ENCODE peak calls at places on chromosomes 5 and 9, in eight cellular contexts. One of them, this sample, is unnamed.

GRCh38 chr9:111037744-111038335 is 430 bp downstream of the LPAR1 start:
- DNase-seq in RWPE1: peak
- DNase-seq in AG08395: no peak
- DNase-seq in stimulated activated CD4-positive, alpha-beta T cell treated with anti-CD3 and anti-CD28 coated beads, Interleukin-15, amount 100 ng/mL, for 24 hours: peak
- DNase-seq in M059J: peak
- DNase-seq in effector memory CD4-positive, alpha-beta T cell: no peak
- DNase-seq in astrocyte of the spinal cord: peak
- DNase-seq in pons: no peak
- DNase-seq in this sample: peak

GRCh38 chr9:118529210-118529609 is 825.0 kb downstream of the TLR4 start:
- DNase-seq in stimulated activated CD4-positive, alpha-beta T cell treated with anti-CD3 and anti-CD28 coated beads, Interleukin-15, amount 100 ng/mL, for 24 hours: no peak
- DNase-seq in AG08395: peak
- DNase-seq in astrocyte of the spinal cord: peak
- DNase-seq in RWPE1: no peak
- DNase-seq in M059J: peak
- DNase-seq in pons: peak
- DNase-seq in effector memory CD4-positive, alpha-beta T cell: no peak
- DNase-seq in this sample: peak

GRCh38 chr5:90144625-90145327 is 264.8 kb downstream of the CETN3 start:
- DNase-seq in pons: no peak
- DNase-seq in M059J: peak
- DNase-seq in RWPE1: no peak
- DNase-seq in astrocyte of the spinal cord: peak
- DNase-seq in effector memory CD4-positive, alpha-beta T cell: no peak
- DNase-seq in AG08395: no peak
- DNase-seq in stimulated activated CD4-positive, alpha-beta T cell treated with anti-CD3 and anti-CD28 coated beads, Interleukin-15, amount 100 ng/mL, for 24 hours: no peak
- DNase-seq in this sample: peak

GRCh38 chr9:93897075-93897970 is 57.8 kb downstream of the BARX1 start:
- DNase-seq in pons: no peak
- DNase-seq in effector memory CD4-positive, alpha-beta T cell: no peak
- DNase-seq in AG08395: no peak
- DNase-seq in astrocyte of the spinal cord: no peak
- DNase-seq in stimulated activated CD4-positive, alpha-beta T cell treated with anti-CD3 and anti-CD28 coated beads, Interleukin-15, amount 100 ng/mL, for 24 hours: no peak
- DNase-seq in M059J: no peak
- DNase-seq in RWPE1: no peak
- DNase-seq in this sample: no peak

GRCh38 chr9:20319241-20319640 is 303.1 kb downstream of the MLLT3 start:
- DNase-seq in astrocyte of the spinal cord: no peak
- DNase-seq in effector memory CD4-positive, alpha-beta T cell: no peak
- DNase-seq in M059J: no peak
- DNase-seq in pons: no peak
- DNase-seq in RWPE1: no peak
- DNase-seq in stimulated activated CD4-positive, alpha-beta T cell treated with anti-CD3 and anti-CD28 coated beads, Interleukin-15, amount 100 ng/mL, for 24 hours: no peak
- DNase-seq in AG08395: no peak
- DNase-seq in this sample: no peak

GRCh38 chr5:176644878-176645670 is 2.2 kb upstream of the TSPAN17 start:
- DNase-seq in effector memory CD4-positive, alpha-beta T cell: no peak
- DNase-seq in M059J: no peak
- DNase-seq in stimulated activated CD4-positive, alpha-beta T cell treated with anti-CD3 and anti-CD28 coated beads, Interleukin-15, amount 100 ng/mL, for 24 hours: no peak
- DNase-seq in pons: no peak
- DNase-seq in AG08395: no peak
- DNase-seq in astrocyte of the spinal cord: no peak
- DNase-seq in RWPE1: no peak
- DNase-seq in this sample: no peak

GRCh38 chr5:175420383-175420782 is 23.6 kb downstream of the DRD1 start:
- DNase-seq in M059J: no peak
- DNase-seq in RWPE1: no peak
- DNase-seq in astrocyte of the spinal cord: no peak
- DNase-seq in stimulated activated CD4-positive, alpha-beta T cell treated with anti-CD3 and anti-CD28 coated beads, Interleukin-15, amount 100 ng/mL, for 24 hours: no peak
- DNase-seq in effector memory CD4-positive, alpha-beta T cell: no peak
- DNase-seq in pons: no peak
- DNase-seq in AG08395: no peak
- DNase-seq in this sample: no peak

GRCh38 chr5:169450464-169450863 is 133.1 kb upstream of the SPDL1 start:
- DNase-seq in astrocyte of the spinal cord: no peak
- DNase-seq in pons: no peak
- DNase-seq in M059J: no peak
- DNase-seq in stimulated activated CD4-positive, alpha-beta T cell treated with anti-CD3 and anti-CD28 coated beads, Interleukin-15, amount 100 ng/mL, for 24 hours: no peak
- DNase-seq in RWPE1: no peak
- DNase-seq in effector memory CD4-positive, alpha-beta T cell: no peak
- DNase-seq in AG08395: peak
- DNase-seq in this sample: no peak

GRCh38 chr9:94895668-94896067 is 169.2 kb downstream of the AOPEP start:
- DNase-seq in astrocyte of the spinal cord: no peak
- DNase-seq in stimulated activated CD4-positive, alpha-beta T cell treated with anti-CD3 and anti-CD28 coated beads, Interleukin-15, amount 100 ng/mL, for 24 hours: no peak
- DNase-seq in effector memory CD4-positive, alpha-beta T cell: no peak
- DNase-seq in RWPE1: no peak
- DNase-seq in AG08395: no peak
- DNase-seq in pons: no peak
- DNase-seq in M059J: no peak
- DNase-seq in this sample: no peak

GRCh38 chr5:893711-894110 is 1.0 kb downstream of the TRIP13 start:
- DNase-seq in pons: no peak
- DNase-seq in stimulated activated CD4-positive, alpha-beta T cell treated with anti-CD3 and anti-CD28 coated beads, Interleukin-15, amount 100 ng/mL, for 24 hours: no peak
- DNase-seq in RWPE1: no peak
- DNase-seq in effector memory CD4-positive, alpha-beta T cell: no peak
- DNase-seq in M059J: no peak
- DNase-seq in AG08395: no peak
- DNase-seq in astrocyte of the spinal cord: no peak
- DNase-seq in this sample: no peak

GRCh38 chr9:107547772-107548297 is 58.3 kb upstream of the KLF4 start:
- DNase-seq in RWPE1: no peak
- DNase-seq in AG08395: no peak
- DNase-seq in astrocyte of the spinal cord: no peak
- DNase-seq in pons: no peak
- DNase-seq in stimulated activated CD4-positive, alpha-beta T cell treated with anti-CD3 and anti-CD28 coated beads, Interleukin-15, amount 100 ng/mL, for 24 hours: no peak
- DNase-seq in M059J: no peak
- DNase-seq in effector memory CD4-positive, alpha-beta T cell: no peak
- DNase-seq in this sample: no peak

GRCh38 chr9:86443992-86444391 is 89.8 kb upstream of the TUT7 start:
- DNase-seq in pons: no peak
- DNase-seq in astrocyte of the spinal cord: no peak
- DNase-seq in RWPE1: no peak
- DNase-seq in M059J: no peak
- DNase-seq in AG08395: no peak
- DNase-seq in effector memory CD4-positive, alpha-beta T cell: no peak
- DNase-seq in stimulated activated CD4-positive, alpha-beta T cell treated with anti-CD3 and anti-CD28 coated beads, Interleukin-15, amount 100 ng/mL, for 24 hours: no peak
- DNase-seq in this sample: no peak

GRCh38 chr5:111929892-111930291 is 172.9 kb upstream of the NREP start:
- DNase-seq in effector memory CD4-positive, alpha-beta T cell: no peak
- DNase-seq in astrocyte of the spinal cord: peak
- DNase-seq in stimulated activated CD4-positive, alpha-beta T cell treated with anti-CD3 and anti-CD28 coated beads, Interleukin-15, amount 100 ng/mL, for 24 hours: no peak
- DNase-seq in M059J: peak
- DNase-seq in AG08395: peak
- DNase-seq in RWPE1: peak
- DNase-seq in pons: no peak
- DNase-seq in this sample: peak

GRCh38 chr5:171639966-171640365 is 145.7 kb upstream of the SMIM23 start:
- DNase-seq in RWPE1: no peak
- DNase-seq in astrocyte of the spinal cord: no peak
- DNase-seq in M059J: peak
- DNase-seq in pons: no peak
- DNase-seq in stimulated activated CD4-positive, alpha-beta T cell treated with anti-CD3 and anti-CD28 coated beads, Interleukin-15, amount 100 ng/mL, for 24 hours: no peak
- DNase-seq in AG08395: no peak
- DNase-seq in effector memory CD4-positive, alpha-beta T cell: no peak
- DNase-seq in this sample: no peak

This sample was measured in mesenchymal stem cell.